ENCODE peak calls at places on chromosomes 1 and 21, in six cellular contexts. H is suprapubic skin, X is prostate gland, V is heart left ventricle, G is IMR-90, S is uterus. Y is an unnamed sample.
A peak's percentile ranks its signal among the peaks of the same experiment; 100 is the strongest.

GRCh38 chr1:24867064-24867870 is 62.8 kb downstream of the RUNX3 start:
- DNase-seq in G (no peak), S (no peak), X (no peak), V (no peak), H (no peak), Y (no peak)

GRCh38 chr1:41661428-41662060 is 177.1 kb upstream of the EDN2 start:
- DNase-seq in V (no peak), X (peak; percentile 15), G (no peak), H (no peak), S (no peak), Y (no peak)

GRCh38 chr1:20534659-20535417 is 17.5 kb upstream of the FAM43B start:
- DNase-seq in H (no peak), G (no peak), S (no peak), V (no peak), X (no peak), Y (no peak)

GRCh38 chr21:42384184-42384583 is 11.7 kb downstream of the TMPRSS3 start:
- DNase-seq in H (no peak), G (no peak), X (no peak), V (no peak), S (no peak), Y (no peak)

GRCh38 chr1:158071106-158071505 is 77.7 kb downstream of the KIRREL1 start:
- DNase-seq in G (peak; percentile 36), H (no peak), S (no peak), V (no peak), X (no peak), Y (no peak)

GRCh38 chr1:90725341-90725960 is 8.3 kb upstream of the BARHL2 start:
- DNase-seq in G (no peak), S (no peak), V (no peak), H (no peak), X (no peak), Y (no peak)

GRCh38 chr1:168145184-168146159 is 8.7 kb upstream of the GPR161 start:
- DNase-seq in V (peak; percentile 86), G (peak; percentile 79), X (peak; percentile 70), S (peak; percentile 87), H (peak; percentile 89), Y (peak; percentile 74)

GRCh38 chr1:152745765-152746444 is 11.9 kb upstream of the KPRP start:
- DNase-seq in G (no peak), V (no peak), H (no peak), X (no peak), S (no peak), Y (no peak)

GRCh38 chr1:236800002-236800620 is 5.0 kb downstream of the MTR start:
- DNase-seq in G (peak; percentile 24), H (no peak), V (no peak), X (no peak), S (no peak), Y (no peak)

GRCh38 chr1:69777423-69777822 is 209.7 kb downstream of the LRRC7 start:
- DNase-seq in S (no peak), G (no peak), X (no peak), V (no peak), H (no peak), Y (no peak)

GRCh38 chr21:33587792-33588484 is 546 bp downstream of the DONSON start:
- DNase-seq in X (peak; percentile 9), G (peak; percentile 20), H (peak; percentile 74), S (peak; percentile 38), V (peak; percentile 50), Y (no peak)

GRCh38 chr21:44330698-44331097 is 8.5 kb downstream of the CFAP410 start:
- DNase-seq in V (no peak), S (no peak), G (no peak), H (no peak), X (no peak), Y (no peak)

GRCh38 chr1:180881806-180882509 is 30.7 kb upstream of the KIAA1614 start:
- DNase-seq in S (no peak), X (no peak), G (peak; percentile 67), V (no peak), H (no peak), Y (no peak)

GRCh38 chr1:23904748-23905357 is 8.3 kb downstream of the CNR2 start:
- DNase-seq in X (no peak), G (no peak), V (no peak), S (no peak), H (no peak), Y (no peak)

GRCh38 chr1:204437796-204438570 is 26.4 kb upstream of the PPP1R15B start:
- DNase-seq in X (no peak), S (no peak), V (no peak), H (no peak), G (no peak), Y (no peak)

GRCh38 chr1:53998223-53998622 is 19.8 kb downstream of the LDLRAD1 start:
- DNase-seq in H (no peak), S (no peak), X (no peak), V (no peak), G (no peak), Y (no peak)

GRCh38 chr1:182246783-182247182 is 144.8 kb downstream of the GLUL start:
- DNase-seq in V (no peak), X (peak; percentile 11), G (no peak), S (no peak), H (no peak), Y (peak; percentile 64)

GRCh38 chr1:26524181-26524580 is 5.4 kb upstream of the RPS6KA1 start:
- DNase-seq in S (no peak), V (no peak), G (no peak), X (no peak), H (no peak), Y (peak; percentile 52)

GRCh38 chr1:46487818-46488218 is 1.8 kb upstream of the DMBX1 start:
- DNase-seq in V (no peak), X (no peak), S (no peak), H (no peak), G (no peak), Y (no peak)

GRCh38 chr1:32195972-32196823 is 4.2 kb upstream of the CCDC28B start:
- DNase-seq in X (no peak), G (peak; percentile 54), V (no peak), H (no peak), S (no peak), Y (no peak)

DNA sequence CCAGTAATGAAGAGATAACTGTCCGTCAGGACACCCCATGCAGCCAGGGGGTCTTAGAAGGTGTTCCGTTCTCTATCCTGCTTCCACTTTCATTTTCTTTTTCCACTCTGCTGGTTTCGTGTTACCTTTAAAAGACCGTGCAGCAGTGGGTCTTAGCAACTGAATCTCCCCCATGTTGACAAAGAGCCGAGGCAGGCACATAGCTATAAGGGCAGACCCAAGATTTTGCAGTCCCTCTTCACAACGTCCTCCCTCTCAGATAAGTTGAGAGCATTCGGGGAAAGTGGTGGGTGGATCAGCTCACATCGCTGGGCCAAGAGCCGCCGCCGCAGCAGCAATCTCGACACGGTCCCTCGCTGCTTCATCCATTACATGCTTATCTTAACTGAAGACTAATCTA is 355.5 kb downstream of the LMO4 start:
- DNase-seq in S (peak; percentile 12), G (peak; percentile 57), V (peak; percentile 26), H (no peak), X (peak; percentile 5), Y (no peak)
- H3K4me3 ChIP-seq in S (peak overlapping the region; percentile 31), G (peak overlapping the region; percentile 89), V (peak overlapping the region; percentile 57), H (peak overlapping the region; percentile 27), X (peak overlapping the region; percentile 18), Y (peak overlapping the region; percentile 35)

GRCh38 chr1:119419109-119419508 is 4.2 kb downstream of the HSD3B2 start:
- DNase-seq in V (no peak), H (no peak), X (no peak), G (no peak), S (no peak), Y (no peak)

GRCh38 chr1:119410977-119411376 is 4.0 kb upstream of the HSD3B2 start:
- DNase-seq in X (no peak), H (no peak), V (no peak), S (no peak), G (no peak), Y (no peak)

GRCh38 chr1:119409731-119410130 is 5.2 kb upstream of the HSD3B2 start:
- DNase-seq in H (no peak), S (no peak), V (no peak), G (peak; percentile 11), X (no peak), Y (peak; percentile 50)

GRCh38 chr1:119416006-119416640 is 1.2 kb downstream of the HSD3B2 start:
- DNase-seq in G (no peak), S (no peak), X (no peak), H (no peak), V (no peak), Y (no peak)

DNA sequence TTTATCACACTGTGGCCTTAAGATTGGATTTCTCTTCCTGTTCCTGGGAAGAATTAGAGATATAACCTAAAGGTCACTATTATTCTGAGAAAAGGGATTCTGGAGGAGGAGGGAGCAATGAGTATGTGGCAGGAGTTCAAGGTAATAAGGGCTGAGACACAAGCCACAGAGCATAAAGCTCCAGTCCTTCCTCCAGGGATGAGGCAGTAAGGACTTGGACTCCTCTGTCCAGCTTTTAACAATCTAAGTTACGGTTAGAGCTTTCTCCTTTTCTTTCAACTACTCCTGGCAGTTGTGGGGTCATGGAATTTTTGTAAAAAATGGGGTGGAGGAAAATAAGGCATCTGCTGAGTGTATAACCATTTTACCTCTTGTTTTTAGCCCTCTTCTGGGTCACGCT is at the start of gene HSD3B2:
- DNase-seq in G (no peak), X (no peak), S (no peak), H (no peak), V (no peak), Y (no peak)
- TF ChIP-seq POLR2A in G (no peak), X (no peak), S (no peak), H (no peak), V (no peak), Y (no peak)

DNA sequence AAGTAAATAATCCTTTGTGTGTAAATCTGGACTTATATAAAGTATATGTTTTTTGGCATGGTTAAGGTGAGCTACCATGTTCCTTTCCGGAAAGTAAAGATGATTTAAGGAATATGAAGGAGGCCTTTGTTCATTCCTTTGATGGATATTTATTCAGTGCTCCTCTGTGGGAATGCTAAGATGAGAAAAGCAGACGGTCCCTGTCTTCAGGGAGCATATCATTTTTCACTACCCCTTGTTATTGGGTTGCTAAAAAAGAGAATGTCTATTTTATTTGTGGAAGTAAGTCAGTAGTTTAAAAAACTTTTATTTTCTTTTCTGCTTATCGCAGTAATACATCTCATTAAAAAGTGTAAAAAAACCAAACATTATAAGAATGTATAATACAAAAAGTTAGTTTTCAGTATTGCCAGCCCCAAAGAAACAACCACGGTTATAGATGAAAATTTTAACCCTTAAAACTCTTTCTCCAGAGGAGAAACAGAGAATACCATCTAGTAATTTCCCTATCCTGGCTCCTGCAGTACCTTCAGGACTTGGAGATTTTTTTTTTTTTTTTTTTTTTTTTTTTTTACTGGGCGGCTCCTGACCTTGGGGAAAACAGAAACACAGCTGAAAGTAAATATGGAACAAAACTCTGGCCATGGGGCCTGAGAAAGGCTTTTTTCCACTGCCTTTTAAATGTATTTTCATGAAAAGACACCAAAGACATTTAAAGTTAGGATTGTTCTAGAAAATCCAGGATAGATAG is 35.3 kb upstream of the CNN3 start:
- DNase-seq in H (no peak), V (no peak), G (no peak), S (no peak), X (no peak), Y (no peak)
- H3K4me3 ChIP-seq in H (peak overlapping the region; percentile 38), V (peak overlapping the region; percentile 55), G (peak overlapping the region; percentile 34), S (peak overlapping the region; percentile 36), X (peak overlapping the region; percentile 19), Y (peak overlapping the region; percentile 58)

DNA sequence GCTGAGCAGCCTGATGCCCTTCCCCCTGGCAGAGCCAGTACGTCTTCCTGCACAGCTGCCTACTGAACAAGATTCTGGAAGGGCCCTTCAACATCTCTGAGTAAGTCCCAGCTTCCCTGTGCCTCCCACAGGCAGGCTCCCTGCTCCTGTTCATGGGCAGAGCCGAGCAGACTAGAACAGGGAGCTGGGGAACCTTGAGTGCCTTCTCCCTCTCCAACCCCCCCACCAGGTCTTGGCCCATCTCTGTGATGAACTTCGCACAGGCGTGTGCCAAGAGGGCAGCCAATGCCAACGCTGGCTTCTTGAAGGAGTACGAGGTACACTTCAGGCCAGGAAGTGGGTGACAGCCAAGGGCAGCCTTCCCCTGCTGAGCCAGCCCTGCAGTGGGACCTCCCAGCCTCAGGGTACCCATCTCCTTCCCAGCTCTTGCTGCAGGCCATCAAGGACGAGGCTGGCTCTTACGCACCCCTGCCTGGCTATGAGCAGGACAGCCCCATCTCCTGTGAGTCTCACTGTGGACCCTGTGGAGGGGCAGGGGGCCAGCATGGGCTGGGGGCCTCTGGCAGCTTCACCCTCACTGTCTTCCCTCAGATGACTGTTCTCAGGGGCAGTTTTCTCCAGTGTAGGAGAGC is 6.4 kb upstream of the LGR6 start:
- DNase-seq in V (no peak), H (no peak), S (no peak), X (no peak), G (no peak), Y (no peak)
- TF ChIP-seq POLR2A in V (no peak), H (no peak), S (no peak), X (no peak), G (no peak), Y (no peak)